ENCODE peak calls at places on chromosomes 3 and 15, in five cellular contexts. P is ovary, I is cardiac muscle cell, B is iPS-NIHi11, U is fibroblast of mammary gland. L is an unnamed sample.

GRCh38 chr3:151813777-151814176 is at the start of gene AADAC:
- DNase-seq in P (no peak), I (peak; percentile 44), B (no peak), U (peak; percentile 64), L (no peak)

GRCh38 chr15:78035319-78035718 is 42.2 kb downstream of the TBC1D2B start:
- DNase-seq in P (no peak), I (peak; percentile 49), B (no peak), U (no peak), L (no peak)

GRCh38 chr3:24500806-24501205 is 6.2 kb upstream of the THRB start:
- DNase-seq in P (no peak), I (no peak), B (no peak), U (no peak), L (no peak)

GRCh38 chr15:74901612-74902063 is 5.0 kb downstream of the FAM219B start:
- DNase-seq in P (peak; percentile 22), I (peak; percentile 70), B (peak; percentile 82), U (peak; percentile 55), L (peak; percentile 38)

GRCh38 chr3:64011685-64012084 is 11.6 kb downstream of the PSMD6 start:
- DNase-seq in P (peak; percentile 42), I (peak; percentile 68), B (no peak), U (peak; percentile 91), L (no peak)

GRCh38 chr3:58679974-58680656 is 13.5 kb upstream of the FAM3D start:
- DNase-seq in P (no peak), I (no peak), B (no peak), U (no peak), L (no peak)

GRCh38 chr15:59501531-59502113 is 63.6 kb downstream of the FAM81A start:
- DNase-seq in P (no peak), I (peak; percentile 67), B (peak; percentile 81), U (peak; percentile 72), L (peak; percentile 21)

GRCh38 chr15:29854413-29854812 is 32.1 kb upstream of the TJP1 start:
- DNase-seq in P (no peak), I (no peak), B (no peak), U (no peak), L (no peak)